ENCODE peak calls at places on chromosomes 1 and 21, in ten cellular contexts. E is stimulated activated CD8-positive, alpha-beta memory T cell treated with anti-CD3 and anti-CD28 coated beads, Interleukin-7, amount 100 ng/mL, for 24 hours; X is NCI-H1436; I is anterior cingulate cortex; T is HCEC 1CT; A is occipital lobe; Y is GM04504; W is activated effector memory CD4-positive, alpha-beta T cell treated with anti-CD3 and anti-CD28 coated beads, Interleukin-2, amount 50 U/mL, for 16 hours; G is T-helper 9 cell; P is A673. M is an unnamed sample.
A peak's percentile ranks its signal among the peaks of the same experiment; 100 is the strongest.

GRCh38 chr1:61081637-61082335 is 575 bp upstream of the NFIA start:
- DNase-seq in T (peak; percentile 75), W (peak; percentile 82), E (no peak), P (peak; percentile 91), I (no peak), Y (no peak), X (no peak), A (peak; percentile 29), G (peak; percentile 38), M (no peak)

GRCh38 chr1:110634455-110635281 is 28.5 kb upstream of the KCNA2 start:
- DNase-seq in A (peak; percentile 73), X (no peak), P (peak; percentile 76), I (peak; percentile 40), E (peak; percentile 37), Y (peak; percentile 14), G (peak; percentile 54), T (peak; percentile 86), W (peak; percentile 90), M (no peak)

GRCh38 chr1:199247891-199248290 is 609.1 kb downstream of the PTPRC start:
- DNase-seq in G (no peak), X (no peak), A (no peak), P (no peak), T (no peak), E (no peak), Y (no peak), I (no peak), W (no peak), M (no peak)

GRCh38 chr1:228050571-228051181 is 31.8 kb upstream of the ARF1 start:
- DNase-seq in T (no peak), E (no peak), I (no peak), W (no peak), P (no peak), X (no peak), G (no peak), A (no peak), Y (no peak), M (no peak)

GRCh38 chr1:43327549-43328292 is 9.9 kb upstream of the MPL start:
- DNase-seq in A (no peak), P (peak; percentile 52), I (no peak), W (no peak), Y (peak; percentile 24), G (no peak), X (no peak), E (no peak), T (peak; percentile 36), M (no peak)

GRCh38 chr1:32291145-32291707 is 657 bp upstream of the HDAC1 start:
- DNase-seq in E (no peak), I (no peak), A (no peak), T (peak; percentile 54), G (no peak), Y (peak; percentile 17), W (no peak), X (no peak), P (peak; percentile 80), M (no peak)

GRCh38 chr1:102107441-102107840 is 110.7 kb upstream of the OLFM3 start:
- DNase-seq in X (no peak), E (no peak), P (no peak), T (no peak), A (no peak), I (no peak), W (no peak), Y (no peak), G (no peak), M (no peak)

GRCh38 chr1:2949966-2950925 is 71.0 kb upstream of the ACTRT2 start:
- DNase-seq in P (no peak), G (no peak), A (no peak), T (no peak), W (no peak), I (no peak), E (no peak), X (no peak), Y (no peak), M (no peak)

GRCh38 chr1:31412732-31413404 is at the start of gene SERINC2:
- DNase-seq in A (no peak), T (no peak), E (no peak), Y (no peak), X (peak; percentile 43), P (no peak), I (no peak), W (peak; percentile 66), G (no peak), M (no peak)

GRCh38 chr1:165512817-165513216 is 31.0 kb upstream of the LRRC52 start:
- DNase-seq in A (no peak), Y (no peak), G (no peak), T (no peak), W (no peak), X (no peak), P (no peak), E (no peak), I (no peak), M (no peak)

GRCh38 chr1:81760487-81761097 is 40.1 kb upstream of the ADGRL2 start:
- DNase-seq in W (no peak), Y (peak; percentile 5), P (peak; percentile 27), G (no peak), A (no peak), T (peak; percentile 44), E (no peak), X (no peak), I (no peak), M (no peak)

GRCh38 chr1:224880593-224881307 is 48.7 kb upstream of the DNAH14 start:
- DNase-seq in A (no peak), T (peak; percentile 22), P (no peak), X (no peak), E (no peak), W (no peak), G (no peak), Y (no peak), I (no peak), M (no peak)

GRCh38 chr1:227909188-227909587 is 38.5 kb downstream of the WNT9A start:
- DNase-seq in T (no peak), A (no peak), I (no peak), X (no peak), E (no peak), W (no peak), P (no peak), Y (no peak), G (no peak), M (no peak)

GRCh38 chr1:76176020-76176419 is 101.5 kb downstream of the ST6GALNAC3 start:
- DNase-seq in W (no peak), I (no peak), G (no peak), Y (no peak), P (no peak), E (no peak), X (no peak), T (no peak), A (no peak), M (no peak)

GRCh38 chr1:28296401-28297220 is 32.2 kb upstream of the MED18 start:
- DNase-seq in E (no peak), G (no peak), I (no peak), W (no peak), Y (no peak), T (no peak), X (no peak), P (no peak), A (no peak), M (peak; percentile 32)

GRCh38 chr1:23966973-23967493 is 7.4 kb downstream of the PNRC2 start:
- DNase-seq in W (no peak), G (no peak), X (no peak), A (no peak), I (no peak), T (no peak), Y (no peak), P (no peak), E (no peak), M (no peak)

GRCh38 chr1:3501856-3502665 is 47.6 kb downstream of the ARHGEF16 start:
- DNase-seq in Y (no peak), I (no peak), X (no peak), G (peak; percentile 16), A (peak; percentile 23), T (no peak), P (peak; percentile 60), E (no peak), W (no peak), M (peak; percentile 58)

GRCh38 chr1:18951416-18951815 is 5.1 kb downstream of the IFFO2 start:
- DNase-seq in E (no peak), Y (no peak), T (no peak), G (no peak), I (no peak), A (no peak), W (peak; percentile 70), P (no peak), X (no peak), M (no peak)

GRCh38 chr1:51264470-51264869 is 28.4 kb downstream of the RNF11 start:
- DNase-seq in A (no peak), X (no peak), P (peak; percentile 62), E (no peak), I (no peak), Y (peak; percentile 76), G (no peak), W (no peak), T (peak; percentile 97), M (no peak)

GRCh38 chr21:41991659-41992058 is 18.5 kb downstream of the ZBTB21 start:
- DNase-seq in Y (no peak), X (no peak), A (no peak), E (no peak), G (no peak), W (no peak), P (no peak), T (no peak), I (no peak), M (no peak)

GRCh38 chr1:233253231-233254038 is 42.1 kb downstream of the PCNX2 start:
- DNase-seq in W (no peak), P (no peak), T (no peak), I (no peak), X (no peak), E (no peak), Y (no peak), G (no peak), A (no peak), M (no peak)

GRCh38 chr1:14222086-14222485 is 376.4 kb upstream of the KAZN start:
- DNase-seq in Y (no peak), G (no peak), W (no peak), X (no peak), P (peak; percentile 12), E (no peak), T (no peak), A (no peak), I (no peak), M (no peak)

GRCh38 chr1:172970186-172970585 is 80.6 kb downstream of the TNFSF18 start:
- DNase-seq in Y (no peak), W (no peak), G (no peak), P (no peak), A (no peak), T (peak; percentile 66), E (no peak), I (no peak), X (no peak), M (no peak)

GRCh38 chr1:162977944-162978568 is 91.1 kb upstream of the RGS4 start:
- DNase-seq in X (no peak), P (peak; percentile 62), Y (no peak), E (no peak), I (no peak), T (peak; percentile 38), G (no peak), W (no peak), A (no peak), M (no peak)

M was measured in omental fat pad.